ENCODE peak calls at places on chromosomes 16 and 17, in four cellular contexts. M is prostate gland, W is epithelial cell of esophagus, T is GM23338. F is an unnamed sample.

GRCh38 chr17:37255434-37255833 is 120.4 kb upstream of the C17orf78 start:
- DNase-seq in M (no peak), W (no peak), T (no peak), F (no peak)

GRCh38 chr16:35744716-35745115 is 2285.3 kb downstream of the TP53TG3F start:
- DNase-seq in M (no peak), W (peak; percentile 1), T (no peak), F (no peak)

GRCh38 chr17:39208136-39208535 is 8.1 kb downstream of the RPL19 start:
- DNase-seq in M (no peak), W (no peak), T (no peak), F (no peak)

GRCh38 chr16:49484454-49484853 is 110.8 kb downstream of the C16orf78 start:
- DNase-seq in M (peak; percentile 22), W (no peak), T (peak; percentile 87), F (no peak)

GRCh38 chr17:11986179-11986938 is 10.9 kb downstream of the ZNF18 start:
- DNase-seq in M (peak; percentile 79), W (no peak), T (no peak), F (peak; percentile 65)

GRCh38 chr17:6479626-6480324 is 35.5 kb downstream of the PIMREG start:
- DNase-seq in M (no peak), W (no peak), T (no peak), F (no peak)

GRCh38 chr17:5485270-5486205 is at the start of gene DERL2:
- DNase-seq in M (peak; percentile 7), W (peak; percentile 20), T (peak; percentile 81), F (peak; percentile 35)

GRCh38 chr17:59451706-59452105 is 113.7 kb upstream of the DHX40 start:
- DNase-seq in M (no peak), W (peak; percentile 96), T (peak; percentile 50), F (peak; percentile 40)

GRCh38 chr17:45720386-45720785 is 63.7 kb upstream of the CRHR1 start:
- DNase-seq in M (no peak), W (no peak), T (no peak), F (no peak)

GRCh38 chr17:27207073-27207511 is 86.8 kb upstream of the WSB1 start:
- DNase-seq in M (no peak), W (peak; percentile 84), T (no peak), F (peak; percentile 62)

GRCh38 chr17:27203241-27203640 is 90.7 kb upstream of the WSB1 start:
- DNase-seq in M (no peak), W (peak; percentile 50), T (no peak), F (no peak)

GRCh38 chr17:27209316-27209715 is 84.6 kb upstream of the WSB1 start:
- DNase-seq in M (no peak), W (no peak), T (no peak), F (no peak)

GRCh38 chr17:27200476-27200875 is 93.4 kb upstream of the WSB1 start:
- DNase-seq in M (no peak), W (no peak), T (no peak), F (no peak)

GRCh38 chr17:27206447-27206846 is 87.5 kb upstream of the WSB1 start:
- DNase-seq in M (no peak), W (peak; percentile 15), T (peak; percentile 45), F (no peak)
- TF ChIP-seq CTCF in M (no peak), W (peak; percentile 28), T (peak; percentile 59), F (peak; percentile 14)

GRCh38 chr16:68749424-68749823 is 12.3 kb downstream of the CDH1 start:
- DNase-seq in M (no peak), W (no peak), T (peak; percentile 65), F (no peak)
- TF ChIP-seq CTCF in M (no peak), W (peak; percentile 14), T (peak; percentile 38), F (no peak)

DNA sequence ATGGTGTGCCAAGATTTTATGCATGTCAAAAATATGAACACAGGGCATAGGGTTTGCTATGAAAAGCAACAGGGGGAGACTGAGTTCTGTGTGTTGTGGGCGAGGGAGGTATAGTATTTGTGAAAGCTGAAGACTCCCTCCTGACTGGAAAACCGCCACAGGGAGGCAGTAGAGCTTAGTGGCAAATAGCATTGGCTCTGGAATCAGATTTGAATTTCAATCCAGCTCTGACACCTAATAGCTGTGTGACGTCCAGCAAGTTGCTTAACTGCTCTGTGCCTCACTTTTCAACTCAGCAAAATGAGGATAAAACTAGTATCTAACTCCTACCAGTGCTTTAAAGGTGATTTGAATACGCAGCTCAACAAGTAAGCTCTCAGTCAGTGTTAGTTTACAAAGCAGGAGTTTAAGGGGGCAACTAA is 22.0 kb downstream of the KPNA2 start:
- DNase-seq in M (no peak), W (peak; percentile 38), T (peak; percentile 44), F (peak; percentile 82)
- TF ChIP-seq CTCF in M (no peak), W (peak; percentile 46), T (peak; percentile 67), F (peak; percentile 64)

DNA sequence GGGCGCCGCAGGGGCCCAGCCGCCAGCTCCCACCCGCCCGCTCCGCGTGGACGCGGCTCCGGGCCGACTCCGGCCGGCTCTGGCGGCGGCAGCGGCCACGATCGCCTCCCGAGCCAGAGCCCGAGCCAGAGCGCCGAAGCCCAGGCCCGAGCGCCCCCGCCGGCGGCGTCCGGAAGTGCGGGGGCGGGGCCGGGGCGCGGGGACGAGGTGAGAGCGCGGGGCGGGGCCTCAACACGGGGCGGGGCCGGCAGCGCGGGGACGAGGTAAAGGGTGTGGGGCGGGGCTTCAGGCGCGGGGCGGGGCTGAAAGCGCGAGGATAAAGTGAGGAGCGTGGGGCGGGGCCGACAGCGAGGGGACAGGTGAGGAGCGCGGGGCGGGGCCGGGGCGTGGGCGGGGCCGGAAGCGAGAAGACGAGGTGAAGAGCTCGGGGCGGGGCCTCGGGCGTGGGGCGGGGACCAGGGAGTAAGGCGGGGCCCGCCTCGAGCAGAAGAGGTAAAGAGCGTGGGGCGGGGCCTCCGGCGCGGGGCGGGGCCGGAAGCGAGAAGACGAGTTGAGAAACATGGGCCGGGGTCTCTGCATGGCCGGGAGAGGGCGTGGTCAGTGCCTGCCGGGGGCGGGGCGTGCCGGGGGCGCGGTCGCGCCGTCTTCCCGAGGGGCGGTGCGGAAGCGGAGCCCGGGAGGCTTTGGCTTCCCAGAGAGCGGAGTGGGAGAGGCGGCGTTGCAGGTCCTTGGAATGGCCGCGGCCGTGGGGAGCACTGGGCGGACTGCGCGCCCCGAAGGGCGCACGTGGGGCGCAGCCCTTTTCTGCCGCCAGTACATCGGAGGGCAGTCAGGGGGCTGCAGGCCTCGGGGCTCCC is at the start of gene AXIN1:
- DNase-seq in M (peak; percentile 100), W (peak; percentile 99), T (peak; percentile 100), F (peak; percentile 89)
- TF ChIP-seq CTCF in M (peak; percentile 34), W (peak; percentile 22), T (peak; percentile 22), F (no peak)

GRCh38 chr17:57285681-57286080 is 29.4 kb downstream of the MSI2 start:
- DNase-seq in M (no peak), W (no peak), T (no peak), F (no peak)
- TF ChIP-seq CTCF in M (no peak), W (no peak), T (no peak), F (no peak)

GRCh38 chr16:2937170-2937569 is 25.4 kb downstream of the FLYWCH1 start:
- DNase-seq in M (no peak), W (no peak), T (no peak), F (no peak)

GRCh38 chr16:2935418-2935817 is 23.7 kb downstream of the FLYWCH1 start:
- DNase-seq in M (no peak), W (no peak), T (no peak), F (no peak)

GRCh38 chr16:2934450-2934849 is 22.7 kb downstream of the FLYWCH1 start:
- DNase-seq in M (no peak), W (no peak), T (no peak), F (no peak)

GRCh38 chr16:2938206-2938605 is 25.9 kb upstream of the KREMEN2 start:
- DNase-seq in M (no peak), W (no peak), T (no peak), F (no peak)

DNA sequence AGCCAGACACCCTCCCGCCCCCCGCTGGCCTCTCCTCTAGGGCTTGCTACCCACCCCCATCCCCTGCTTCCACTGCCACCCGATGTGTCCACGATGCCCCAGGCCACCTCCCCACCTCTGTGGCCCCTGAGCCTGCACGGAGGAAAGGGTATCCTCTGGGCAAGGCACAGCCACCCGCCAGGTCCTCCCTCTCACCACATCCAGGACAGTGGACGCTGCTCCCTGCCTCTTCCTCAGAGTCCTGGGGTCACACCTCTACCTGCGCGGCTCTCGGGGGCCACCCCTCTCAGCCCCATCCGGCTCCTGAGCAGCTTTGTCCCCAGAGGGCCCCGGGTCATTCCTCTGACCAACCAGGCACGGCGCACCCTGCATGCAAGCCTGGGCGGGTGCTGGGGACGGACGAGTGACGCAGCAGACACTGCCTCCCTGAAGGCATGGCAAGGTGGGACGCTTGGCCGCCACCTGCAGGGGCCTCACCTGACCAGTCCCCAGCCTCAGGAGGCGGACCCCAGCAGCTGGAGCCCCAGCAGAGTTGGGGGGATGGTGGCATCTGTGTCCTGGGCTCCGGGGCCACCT is 24.8 kb downstream of the FLYWCH1 start:
- DNase-seq in M (no peak), W (no peak), T (no peak), F (no peak)
- TF ChIP-seq CTCF in M (no peak), W (no peak), T (no peak), F (no peak)

GRCh38 chr17:41891135-41892065 is 26.2 kb upstream of the KLHL11 start:
- DNase-seq in M (no peak), W (no peak), T (no peak), F (no peak)

GRCh38 chr17:41882756-41883155 is 17.5 kb upstream of the KLHL11 start:
- DNase-seq in M (no peak), W (no peak), T (no peak), F (no peak)

GRCh38 chr17:41888332-41888965 is 23.2 kb upstream of the KLHL11 start:
- DNase-seq in M (no peak), W (no peak), T (no peak), F (no peak)

GRCh38 chr17:41880130-41880529 is 14.9 kb upstream of the KLHL11 start:
- DNase-seq in M (no peak), W (no peak), T (no peak), F (no peak)

GRCh38 chr17:41885733-41886132 is 20.5 kb upstream of the KLHL11 start:
- DNase-seq in M (no peak), W (no peak), T (peak; percentile 13), F (no peak)
- TF ChIP-seq CTCF in M (no peak), W (peak; percentile 40), T (peak; percentile 26), F (peak; percentile 25)

DNA sequence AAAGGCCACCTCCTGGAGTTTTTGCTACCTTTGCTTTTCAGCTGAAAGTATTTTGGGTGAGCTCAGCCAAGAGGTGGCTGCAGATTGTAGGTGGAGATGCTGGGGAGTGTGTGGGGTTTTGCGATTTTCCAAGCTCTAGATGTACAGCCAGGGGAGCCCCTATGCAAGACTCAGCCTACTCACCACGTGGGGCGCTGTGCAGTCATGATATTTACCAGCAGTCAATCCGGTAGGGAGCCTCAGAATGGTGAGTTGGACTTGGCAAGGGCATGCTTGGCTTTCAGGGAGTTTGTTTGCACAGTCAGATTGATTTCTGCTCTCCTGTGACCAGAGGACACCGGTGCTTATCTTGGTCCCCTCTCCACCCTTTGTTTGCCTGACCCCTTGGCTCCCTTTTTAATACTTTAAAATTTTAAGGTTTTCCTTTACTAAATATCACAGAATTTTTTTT is 175.3 kb downstream of the UTP18 start:
- DNase-seq in M (peak; percentile 42), W (peak; percentile 21), T (peak; percentile 79), F (peak; percentile 3)
- TF ChIP-seq CTCF in M (no peak), W (no peak), T (peak; percentile 69), F (peak; percentile 17)

GRCh38 chr17:56751145-56751743 is 82.5 kb downstream of the C17orf67 start:
- DNase-seq in M (no peak), W (no peak), T (peak; percentile 5), F (no peak)
- TF ChIP-seq CTCF in M (no peak), W (no peak), T (peak; percentile 39), F (no peak)